ENCODE peak calls at places on chromosomes 4 and X, in nine cellular contexts. Q is BE2C, M is AG04449, H is ascending aorta, G is progenitor cell of endocrine pancreas, B is transverse colon, C is foreskin fibroblast, T is dorsolateral prefrontal cortex, U is glutamatergic neuron. I is an unnamed sample.

GRCh38 chr4:35771571-35771970 is 472.7 kb downstream of the ARAP2 start:
- DNase-seq in G (no peak), U (no peak), H (no peak), C (no peak), B (no peak), M (no peak), T (no peak), Q (no peak), I (no peak)

GRCh38 chr4:59135248-59135802 is 2025.1 kb upstream of the IGFBP7 start:
- DNase-seq in H (no peak), B (no peak), U (no peak), Q (no peak), T (no peak), M (no peak), C (no peak), G (no peak), I (no peak)

GRCh38 chr4:130147618-130148017 is 1051.7 kb downstream of the C4orf33 start:
- DNase-seq in T (no peak), M (no peak), B (no peak), C (no peak), H (no peak), Q (no peak), G (no peak), U (no peak), I (no peak)

GRCh38 chrX:153610834-153611209 is 11.9 kb upstream of the CCNQ start:
- DNase-seq in U (no peak), M (no peak), Q (no peak), C (no peak), H (no peak), G (no peak), B (no peak), T (no peak), I (no peak)

GRCh38 chrX:426881-427280 is 40.2 kb upstream of the PPP2R3B start:
- DNase-seq in M (no peak), Q (no peak), B (no peak), T (no peak), H (no peak), C (peak), U (no peak), G (no peak), I (no peak)

GRCh38 chr4:151567056-151567455 is 158.1 kb downstream of the FHIP1A start:
- DNase-seq in U (no peak), H (no peak), Q (no peak), M (no peak), C (no peak), B (no peak), G (no peak), T (no peak), I (no peak)

GRCh38 chr4:20474119-20474518 is 222.4 kb downstream of the SLIT2 start:
- DNase-seq in H (no peak), B (no peak), U (no peak), Q (no peak), T (no peak), C (no peak), M (no peak), G (no peak), I (no peak)

GRCh38 chr4:69717778-69718177 is 42.6 kb downstream of the SULT1B1 start:
- DNase-seq in T (no peak), U (no peak), G (no peak), Q (no peak), H (no peak), B (no peak), C (no peak), M (no peak), I (no peak)

GRCh38 chrX:156000361-156000926 is 2.9 kb downstream of the IL9R start:
- DNase-seq in H (no peak), T (no peak), M (no peak), C (no peak), B (no peak), G (no peak), U (no peak), Q (no peak), I (no peak)

GRCh38 chr4:168098257-168098717 is 6.0 kb downstream of the ANXA10 start:
- DNase-seq in M (no peak), B (no peak), T (no peak), H (no peak), U (no peak), C (peak), G (no peak), Q (no peak), I (no peak)

GRCh38 chrX:50081282-50081955 is 119.4 kb downstream of the AKAP4 start:
- DNase-seq in C (peak), B (peak), H (no peak), Q (peak), T (peak), U (peak), G (no peak), M (no peak), I (no peak)

GRCh38 chr4:174523003-174523693 is 860 bp upstream of the HPGD start:
- DNase-seq in C (no peak), U (no peak), M (no peak), Q (no peak), T (no peak), B (peak), G (no peak), H (no peak), I (no peak)

GRCh38 chr4:683982-684571 is 4.9 kb downstream of the SLC49A3 start:
- DNase-seq in H (no peak), Q (peak), M (no peak), G (no peak), C (peak), T (peak), U (peak), B (peak), I (peak)

GRCh38 chr4:150181536-150181935 is 103.3 kb downstream of the DCLK2 start:
- DNase-seq in C (no peak), Q (no peak), H (no peak), T (no peak), U (no peak), G (no peak), M (no peak), B (no peak), I (no peak)

GRCh38 chrX:132086717-132087116 is 41.1 kb downstream of the FRMD7 start:
- DNase-seq in T (no peak), G (no peak), H (no peak), B (no peak), M (peak), Q (no peak), C (peak), U (no peak), I (no peak)

GRCh38 chrX:129553619-129554288 is 13.7 kb downstream of the OCRL start:
- DNase-seq in H (no peak), T (no peak), C (no peak), B (no peak), Q (no peak), M (no peak), U (no peak), G (no peak), I (no peak)

GRCh38 chr4:88812976-88813375 is 115.3 kb upstream of the NAP1L5 start:
- DNase-seq in U (no peak), Q (no peak), T (no peak), M (no peak), G (no peak), H (no peak), C (no peak), B (no peak), I (no peak)

GRCh38 chr4:88812420-88812819 is 114.8 kb upstream of the NAP1L5 start:
- DNase-seq in C (no peak), M (no peak), U (no peak), Q (no peak), T (no peak), B (no peak), H (no peak), G (no peak), I (no peak)

GRCh38 chr4:88817740-88818139 is 120.1 kb upstream of the NAP1L5 start:
- DNase-seq in G (no peak), U (no peak), M (no peak), T (no peak), H (no peak), C (no peak), B (no peak), Q (no peak), I (no peak)

GRCh38 chr4:88811904-88812303 is 114.3 kb upstream of the NAP1L5 start:
- DNase-seq in H (no peak), Q (no peak), C (no peak), U (no peak), G (no peak), T (no peak), M (no peak), B (no peak), I (no peak)

GRCh38 chr4:88814043-88814617 is 116.5 kb upstream of the NAP1L5 start:
- DNase-seq in T (no peak), B (no peak), U (no peak), H (no peak), M (no peak), Q (no peak), C (no peak), G (no peak), I (no peak)
- TF ChIP-seq CTCF in T (no peak), B (no peak), U (no peak), H (no peak), M (no peak), Q (no peak), C (no peak), G (peak), I (no peak)

DNA sequence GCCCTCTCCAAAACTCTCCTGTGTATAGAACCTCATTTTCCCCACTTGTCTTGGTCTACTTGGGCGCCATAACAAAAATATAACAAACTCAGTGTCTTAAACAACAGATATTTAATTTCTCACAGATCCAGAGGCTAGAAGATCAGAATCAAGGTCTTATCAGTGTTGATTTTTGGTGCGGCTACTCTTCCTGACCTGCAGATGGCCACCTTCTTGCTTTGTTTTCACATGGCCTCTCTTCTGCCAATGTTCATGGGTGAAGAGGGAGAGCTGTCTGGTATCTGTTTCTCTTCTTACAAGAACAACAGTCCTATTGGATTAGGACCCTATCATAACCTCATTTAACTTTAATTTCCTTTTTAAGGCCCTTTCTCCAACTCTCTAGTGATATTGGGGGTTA is 177.3 kb downstream of the PABPC4L start:
- DNase-seq in T (no peak), B (no peak), U (no peak), C (no peak), M (no peak), Q (peak), H (no peak), G (no peak), I (no peak)
- TF ChIP-seq CTCF in T (no peak), B (peak), U (peak), C (peak), M (no peak), Q (peak), H (no peak), G (peak), I (peak)

DNA sequence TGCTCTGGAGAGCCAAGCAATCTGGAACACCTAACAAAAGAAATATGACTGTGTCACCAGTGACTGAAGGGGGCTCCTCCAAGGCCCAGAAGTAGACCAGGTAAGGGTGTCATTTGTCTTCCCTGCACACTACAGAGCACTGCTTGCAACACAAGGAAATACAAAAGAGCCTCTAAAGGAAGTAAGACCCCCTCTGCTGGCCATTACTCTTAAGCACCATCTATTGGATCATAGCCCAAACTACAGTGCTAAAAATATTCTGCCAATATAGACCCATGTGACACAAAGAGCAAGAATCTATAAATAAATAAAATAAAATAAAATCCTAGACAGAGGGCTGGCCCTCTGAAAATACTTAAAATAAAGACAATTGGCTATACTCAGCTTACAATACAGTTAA is 528.7 kb downstream of the TMA16 start:
- DNase-seq in U (no peak), M (no peak), C (no peak), H (no peak), T (no peak), G (no peak), Q (no peak), B (no peak), I (no peak)
- TF ChIP-seq CTCF in U (peak), M (no peak), C (no peak), H (no peak), T (no peak), G (peak), Q (no peak), B (no peak), I (no peak)

DNA sequence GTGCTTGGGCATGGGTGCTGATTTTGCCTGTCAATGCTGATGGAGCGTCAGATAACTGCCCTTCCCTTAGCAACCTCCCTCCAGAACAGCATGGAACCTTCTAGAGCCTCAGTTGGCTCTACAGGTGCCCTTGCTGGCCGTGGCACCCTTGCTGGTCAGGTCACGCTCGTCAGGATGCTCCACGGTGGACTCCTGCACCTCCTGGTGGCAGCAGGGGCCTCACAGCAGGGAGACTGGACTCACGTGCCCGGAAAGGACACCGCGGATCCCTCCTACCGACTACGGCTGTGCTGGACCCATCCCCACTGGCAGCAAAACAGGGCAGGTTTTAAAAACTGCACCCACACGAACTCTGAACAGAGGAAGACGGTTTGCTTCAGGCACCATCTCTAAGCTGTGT is 82.1 kb upstream of the AFAP1 start:
- DNase-seq in T (no peak), B (no peak), C (no peak), Q (peak), M (no peak), U (no peak), H (no peak), G (no peak), I (no peak)
- TF ChIP-seq CTCF in T (peak), B (no peak), C (no peak), Q (peak), M (peak), U (no peak), H (no peak), G (peak), I (no peak)

GRCh38 chr4:75495489-75495888 is 18.7 kb downstream of the RCHY1 start:
- DNase-seq in T (no peak), M (no peak), H (no peak), G (no peak), U (no peak), B (no peak), C (no peak), Q (no peak), I (no peak)

GRCh38 chr4:75484195-75484594 is 30.0 kb downstream of the RCHY1 start:
- DNase-seq in T (no peak), M (no peak), B (no peak), H (no peak), C (no peak), G (no peak), U (no peak), Q (no peak), I (no peak)

GRCh38 chr4:75494563-75494962 is 19.6 kb downstream of the RCHY1 start:
- DNase-seq in U (no peak), B (no peak), G (no peak), C (peak), H (no peak), Q (no peak), T (no peak), M (no peak), I (no peak)

DNA sequence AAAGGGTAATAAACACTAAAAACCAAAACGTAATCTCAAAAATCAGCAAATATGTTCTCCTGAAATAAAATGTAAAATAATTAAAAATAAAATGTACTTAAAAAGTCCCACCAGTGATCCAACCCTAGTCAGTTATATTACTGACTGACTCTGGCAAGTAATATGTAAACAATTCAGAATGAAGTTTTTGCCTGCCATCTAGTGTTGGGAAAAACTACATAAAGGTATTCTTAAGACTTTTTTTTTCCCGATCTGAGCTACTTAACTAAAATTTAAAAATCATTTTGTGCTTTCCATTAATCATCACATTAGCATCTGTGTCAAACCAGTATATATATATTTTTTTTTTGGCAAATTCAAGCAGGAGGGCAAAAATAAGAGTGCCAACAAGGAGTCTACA is 24.0 kb downstream of the RCHY1 start:
- DNase-seq in M (no peak), Q (no peak), U (no peak), C (no peak), B (no peak), T (no peak), G (no peak), H (no peak), I (no peak)
- TF ChIP-seq CTCF in M (no peak), Q (peak), U (no peak), C (peak), B (peak), T (peak), G (peak), H (peak), I (peak)

GRCh38 chrX:84339507-84340364 is 151.7 kb upstream of the RPS6KA6 start:
- DNase-seq in Q (peak), G (no peak), C (no peak), B (no peak), H (no peak), U (no peak), T (no peak), M (no peak), I (no peak)
- TF ChIP-seq CTCF in Q (peak), G (peak), C (peak), B (peak), H (peak), U (peak), T (peak), M (peak), I (peak)

GRCh38 chrX:48509245-48509590 is 426 bp downstream of the PORCN start:
- DNase-seq in H (no peak), T (no peak), B (no peak), U (no peak), G (no peak), Q (no peak), C (no peak), M (no peak), I (no peak)

GRCh38 chrX:48513670-48514069 is 4.9 kb downstream of the PORCN start:
- DNase-seq in Q (peak), C (no peak), H (no peak), B (no peak), U (no peak), G (no peak), T (no peak), M (no peak), I (no peak)

GRCh38 chrX:48512371-48512935 is 3.7 kb downstream of the PORCN start:
- DNase-seq in H (no peak), Q (no peak), B (no peak), G (no peak), C (no peak), T (no peak), M (no peak), U (no peak), I (no peak)

GRCh38 chrX:48509619-48510018 is 827 bp downstream of the PORCN start:
- DNase-seq in H (no peak), M (no peak), G (no peak), Q (no peak), B (no peak), U (no peak), C (no peak), T (no peak), I (no peak)

DNA sequence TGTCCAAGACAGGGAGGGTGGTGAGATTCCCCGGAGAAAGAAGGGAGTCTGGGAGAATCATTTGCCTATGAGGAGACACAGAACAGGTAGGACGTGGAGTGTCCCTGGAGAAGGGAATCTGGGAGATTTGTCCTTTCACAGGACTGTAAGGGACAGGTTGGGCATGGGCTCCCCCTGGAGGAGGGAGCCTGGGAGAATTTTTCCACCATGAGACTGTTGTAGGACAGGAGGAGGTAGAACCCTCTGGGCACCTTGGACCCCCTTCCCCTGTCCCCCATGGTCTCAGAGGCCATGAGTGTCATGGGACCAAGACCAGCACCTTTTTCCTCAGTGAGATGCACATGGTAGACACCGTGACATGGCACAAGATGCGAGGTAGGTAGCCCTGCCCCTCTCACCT is 2.8 kb downstream of the PORCN start:
- DNase-seq in H (no peak), M (no peak), C (no peak), Q (no peak), B (no peak), G (no peak), U (no peak), T (no peak), I (no peak)
- TF ChIP-seq CTCF in H (peak), M (peak), C (peak), Q (peak), B (peak), G (peak), U (no peak), T (no peak), I (peak)

GRCh38 chr4:23266401-23266800 is 573.7 kb downstream of the GBA3 start:
- DNase-seq in C (no peak), Q (no peak), G (no peak), M (no peak), T (no peak), B (no peak), H (no peak), U (no peak), I (no peak)
- TF ChIP-seq CTCF in C (no peak), Q (no peak), G (no peak), M (no peak), T (no peak), B (no peak), H (no peak), U (no peak), I (no peak)